ENCODE peak calls at places on chromosome 18, in six cellular contexts. P, U, K, Y, H and D are unnamed samples.

GRCh38 chr18:3189884-3190283 is 29.9 kb downstream of the MYOM1 start:
- DNase-seq in H (no peak), K (no peak), P (no peak), Y (no peak), U (no peak), D (no peak)

GRCh38 chr18:76264851-76265250 is 230.2 kb downstream of the ZNF516 start:
- DNase-seq in H (no peak), P (no peak), Y (no peak), U (no peak), K (no peak), D (no peak)

GRCh38 chr18:52200891-52201663 is 138.9 kb upstream of the DCC start:
- DNase-seq in U (no peak), Y (no peak), H (no peak), P (no peak), K (no peak), D (no peak)

GRCh38 chr18:1914489-1914888 is 656.8 kb downstream of the METTL4 start:
- DNase-seq in K (peak), U (peak), Y (peak), H (no peak), P (no peak), D (no peak)

GRCh38 chr18:57889841-57890240 is 86.7 kb upstream of the ATP8B1 start:
- DNase-seq in K (no peak), H (no peak), U (no peak), Y (no peak), P (no peak), D (no peak)

GRCh38 chr18:44153976-44154375 is 526.7 kb upstream of the SETBP1 start:
- DNase-seq in P (no peak), H (no peak), K (no peak), Y (no peak), U (no peak), D (no peak)

GRCh38 chr18:68660355-68661183 is 54.3 kb downstream of the TMX3 start:
- DNase-seq in K (peak), Y (peak), P (no peak), U (no peak), H (no peak), D (no peak)

GRCh38 chr18:29892960-29893558 is 1149.5 kb downstream of the DSC3 start:
- DNase-seq in P (no peak), Y (no peak), U (no peak), H (no peak), K (no peak), D (no peak)

GRCh38 chr18:11114653-11115052 is 34.7 kb downstream of the PIEZO2 start:
- DNase-seq in U (no peak), Y (no peak), H (no peak), P (no peak), K (peak), D (no peak)

GRCh38 chr18:24543408-24544140 is 83.1 kb downstream of the HRH4 start:
- DNase-seq in U (no peak), P (no peak), Y (no peak), K (no peak), H (no peak), D (no peak)

GRCh38 chr18:73793386-73793785 is 354.2 kb downstream of the FBXO15 start:
- DNase-seq in K (no peak), Y (no peak), U (no peak), P (no peak), H (no peak), D (no peak)

GRCh38 chr18:34039194-34039593 is 185.5 kb downstream of the NOL4 start:
- DNase-seq in P (no peak), Y (no peak), H (peak), K (no peak), U (no peak), D (no peak)

GRCh38 chr18:74303936-74304335 is 11.7 kb upstream of the C18orf63 start:
- DNase-seq in Y (no peak), K (no peak), H (no peak), P (no peak), U (no peak), D (no peak)

GRCh38 chr18:35807942-35808341 is 164.5 kb upstream of the RMP24 start:
- DNase-seq in P (no peak), H (no peak), K (no peak), U (no peak), Y (no peak), D (no peak)

GRCh38 chr18:616380-616995 is 19.7 kb downstream of the CLUL1 start:
- DNase-seq in P (no peak), H (no peak), U (no peak), Y (peak), K (peak), D (no peak)

GRCh38 chr18:32767400-32767799 is 5.4 kb downstream of the KLHL14 start:
- DNase-seq in H (no peak), U (no peak), K (peak), P (no peak), Y (no peak), D (no peak)

GRCh38 chr18:12310762-12311161 is 2.7 kb downstream of the TUBB6 start:
- DNase-seq in P (no peak), Y (peak), U (no peak), H (no peak), K (no peak), D (no peak)

GRCh38 chr18:28999711-29000110 is 822.8 kb upstream of the CDH2 start:
- DNase-seq in H (no peak), K (no peak), P (no peak), U (no peak), Y (no peak), D (no peak)

GRCh38 chr18:34991561-34991960 is 49.7 kb upstream of the MAPRE2 start:
- DNase-seq in U (no peak), K (no peak), H (no peak), Y (no peak), P (no peak), D (no peak)

GRCh38 chr18:59359576-59359952 is 499 bp upstream of the LMAN1 start:
- DNase-seq in P (no peak), U (no peak), H (no peak), K (no peak), Y (no peak), D (no peak)

GRCh38 chr18:56727399-56727798 is 76.2 kb downstream of the WDR7 start:
- DNase-seq in P (no peak), H (no peak), K (no peak), U (no peak), Y (no peak), D (no peak)

GRCh38 chr18:78868330-78869316 is 111.0 kb upstream of the SALL3 start:
- DNase-seq in Y (no peak), P (no peak), H (no peak), U (no peak), K (no peak), D (no peak)

GRCh38 chr18:56709463-56709862 is 58.3 kb downstream of the WDR7 start:
- DNase-seq in Y (peak), P (no peak), U (peak), H (peak), K (peak), D (no peak)

GRCh38 chr18:55539240-55539639 is 48.8 kb downstream of the TCF4 start:
- DNase-seq in H (no peak), U (no peak), P (no peak), Y (no peak), K (no peak), D (no peak)

GRCh38 chr18:9240270-9240669 is 94.3 kb upstream of the TWSG1 start:
- DNase-seq in U (no peak), H (no peak), K (no peak), P (no peak), Y (no peak), D (no peak)

GRCh38 chr18:35549515-35549914 is 32.0 kb upstream of the GALNT1 start:
- DNase-seq in Y (no peak), K (no peak), U (no peak), P (no peak), H (no peak), D (no peak)

GRCh38 chr18:75915941-75916640 is 488.6 kb upstream of the SMIM21 start:
- DNase-seq in P (peak), H (no peak), U (peak), K (no peak), Y (peak), D (no peak)

GRCh38 chr18:37674570-37674969 is 109.0 kb upstream of the CELF4 start:
- DNase-seq in U (no peak), K (no peak), P (no peak), H (no peak), Y (no peak), D (no peak)

GRCh38 chr18:53225567-53226325 is 885.7 kb downstream of the DCC start:
- DNase-seq in P (no peak), K (no peak), H (no peak), U (no peak), Y (no peak), D (no peak)

GRCh38 chr18:56851774-56852173 is 200.6 kb downstream of the WDR7 start:
- DNase-seq in Y (no peak), K (no peak), P (no peak), H (peak), U (no peak), D (no peak)

GRCh38 chr18:67302043-67302442 is 214.5 kb downstream of the DSEL start:
- DNase-seq in K (no peak), P (no peak), H (no peak), U (no peak), Y (no peak), D (no peak)

GRCh38 chr18:54358495-54358793 is 738 bp downstream of the C18orf54 start:
- DNase-seq in H (no peak), U (no peak), Y (peak), K (no peak), P (no peak), D (peak)

GRCh38 chr18:54359233-54359632 is 1.5 kb downstream of the C18orf54 start:
- DNase-seq in K (no peak), P (no peak), U (no peak), H (no peak), Y (peak), D (no peak)

GRCh38 chr18:54360406-54360805 is 2.7 kb downstream of the C18orf54 start:
- DNase-seq in H (no peak), P (no peak), U (no peak), K (peak), Y (no peak), D (no peak)

GRCh38 chr18:54357082-54357659 is 487 bp downstream of the STARD6 start:
- DNase-seq in P (no peak), U (no peak), H (no peak), Y (no peak), K (no peak), D (no peak)

DNA sequence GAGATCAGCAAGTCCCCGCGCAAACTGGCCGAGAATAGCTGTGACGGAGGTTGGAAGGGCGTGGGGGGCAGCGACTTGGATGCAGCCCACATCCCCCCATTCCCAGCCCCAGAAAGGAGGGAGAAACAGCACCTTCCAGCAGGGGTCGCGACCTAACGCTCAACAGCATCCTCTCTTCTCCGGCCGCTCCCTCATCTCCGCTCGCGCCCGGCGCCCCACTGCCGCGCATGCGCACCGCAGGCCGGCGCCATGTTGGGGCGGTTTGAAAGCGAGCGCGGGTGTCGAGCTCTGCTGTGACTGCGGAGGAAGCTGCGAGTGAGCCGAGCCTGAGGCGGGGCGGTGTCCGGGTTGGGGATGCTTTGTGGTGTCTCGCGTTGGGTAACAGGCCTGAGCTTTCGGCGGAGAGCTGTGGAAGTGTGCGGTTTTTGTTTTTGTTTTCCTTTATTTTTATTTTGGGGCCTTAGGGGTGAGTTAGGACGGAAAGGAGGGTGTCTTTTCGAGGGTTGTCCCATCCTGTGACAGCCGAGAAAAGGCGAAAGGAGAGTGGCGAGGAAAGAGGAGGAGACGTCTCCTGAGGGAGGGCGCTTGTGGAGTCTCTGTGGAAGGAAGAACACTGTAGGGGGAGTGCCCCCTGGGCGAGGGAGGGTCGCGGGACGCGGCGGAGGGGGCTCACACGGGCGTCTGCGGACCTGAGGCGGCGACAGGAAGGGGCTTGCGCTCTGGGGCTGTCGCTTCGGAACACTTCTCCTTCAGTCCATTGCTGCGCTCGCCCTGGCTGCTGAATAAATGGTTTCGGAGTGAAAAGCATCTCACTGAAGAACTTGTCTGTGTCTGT is at the start of the genes C18orf54 and STARD6:
- DNase-seq in H (peak), U (peak), Y (peak), K (peak), P (peak), D (peak)
- TF ChIP-seq POLR2A in H (peak), U (peak), Y (peak), K (no peak), P (peak), D (peak)

DNA sequence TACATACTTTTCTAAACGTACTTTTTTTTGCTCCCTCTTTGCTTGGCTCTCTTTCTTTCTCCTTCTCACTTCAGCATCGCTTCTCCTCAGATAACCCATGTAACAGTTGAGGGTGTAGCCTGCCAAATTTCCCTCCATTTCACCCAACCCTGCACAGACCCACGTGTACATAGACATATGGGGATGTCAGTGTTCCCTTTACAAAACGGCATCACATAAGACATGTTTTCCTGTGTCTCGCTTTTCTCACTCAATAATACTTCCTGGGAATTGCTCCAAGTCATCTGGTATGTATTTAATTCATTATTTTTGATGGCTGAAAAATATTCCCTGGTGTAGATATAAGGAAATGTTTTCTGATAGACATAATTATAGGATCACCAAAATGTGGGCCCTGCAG is 176.8 kb downstream of the LOXHD1 start:
- DNase-seq in K (no peak), U (no peak), Y (no peak), H (no peak), P (no peak), D (no peak)
- TF ChIP-seq POLR2AphosphoS5 in K (no peak), U (no peak), Y (no peak), H (no peak), P (no peak), D (no peak)

GRCh38 chr18:23503038-23503966 is at the start of gene RMC1:
- DNase-seq in H (peak), Y (peak), P (peak), U (peak), K (peak), D (peak)

GRCh38 chr18:23504720-23505119 is 1.4 kb downstream of the RMC1 start:
- DNase-seq in H (peak), U (no peak), P (no peak), Y (no peak), K (no peak), D (no peak)

GRCh38 chr18:23501626-23502025 is 1.7 kb upstream of the RMC1 start:
- DNase-seq in U (no peak), P (no peak), H (no peak), Y (no peak), K (no peak), D (no peak)

GRCh38 chr18:23502516-23503037 is 734 bp upstream of the RMC1 start:
- DNase-seq in H (no peak), P (no peak), Y (no peak), U (no peak), K (no peak), D (no peak)

GRCh38 chr18:23503967-23504352 is 649 bp downstream of the RMC1 start:
- DNase-seq in H (no peak), P (no peak), Y (no peak), U (no peak), K (no peak), D (no peak)
- TF ChIP-seq TAF1 in H (peak), P (no peak), Y (no peak), U (no peak), K (no peak), D (no peak)

DNA sequence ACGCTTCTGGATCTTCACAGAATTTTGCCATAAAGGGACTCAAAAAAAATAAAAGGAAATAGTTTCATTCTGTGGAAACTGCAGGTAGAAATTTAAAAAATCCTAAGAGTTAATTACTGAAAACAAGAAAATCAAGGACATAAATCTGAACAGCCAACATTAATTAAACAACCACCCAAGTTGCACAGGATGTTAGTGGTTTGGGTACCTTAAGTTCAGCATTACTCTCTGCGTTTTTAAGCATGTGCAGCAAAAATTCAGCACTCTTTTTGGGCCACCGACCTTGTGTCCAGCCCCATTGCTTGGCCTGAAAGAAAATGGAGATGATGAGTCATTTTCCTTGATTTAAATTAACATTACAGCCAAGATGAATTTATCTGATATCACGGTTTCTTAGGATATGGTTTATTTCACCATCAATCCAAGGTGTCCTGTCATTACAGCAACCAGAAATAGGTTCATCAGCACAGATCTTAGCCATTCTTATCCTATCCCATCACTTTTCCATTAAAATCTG is 3.3 kb upstream of the C18orf32 start:
- DNase-seq in U (no peak), Y (no peak), H (no peak), P (no peak), K (no peak), D (no peak)
- TF ChIP-seq POLR2A in U (no peak), Y (no peak), H (no peak), P (no peak), K (no peak), D (no peak)